ENCODE peak calls at places on chromosomes 11 and 22, in five cellular contexts. One of them, this sample, is unnamed.
A peak's percentile ranks its signal among the peaks of the same experiment; 100 is the strongest.

GRCh38 chr22:44373234-44373633 is 60.5 kb upstream of the SHISAL1 start:
- DNase-seq in IMR-90: no peak
- DNase-seq in neural progenitor cell: no peak
- DNase-seq in endodermal cell: peak; percentile 7
- DNase-seq in naive thymus-derived CD4-positive, alpha-beta T cell: no peak
- DNase-seq in this sample: no peak

GRCh38 chr11:108368134-108368533 is 99.2 kb downstream of the C11orf65 start:
- DNase-seq in IMR-90: peak; percentile 20
- DNase-seq in neural progenitor cell: no peak
- DNase-seq in endodermal cell: no peak
- DNase-seq in naive thymus-derived CD4-positive, alpha-beta T cell: no peak
- DNase-seq in this sample: no peak

GRCh38 chr11:59802639-59803176 is 7.9 kb downstream of the MRPL16 start:
- DNase-seq in IMR-90: peak; percentile 58
- DNase-seq in neural progenitor cell: peak; percentile 45
- DNase-seq in endodermal cell: no peak
- DNase-seq in naive thymus-derived CD4-positive, alpha-beta T cell: peak; percentile 67
- DNase-seq in this sample: peak; percentile 86

GRCh38 chr11:57711414-57712255 is at the start of gene MED19:
- DNase-seq in IMR-90: peak; percentile 72
- DNase-seq in neural progenitor cell: peak; percentile 96
- DNase-seq in endodermal cell: peak; percentile 98
- DNase-seq in naive thymus-derived CD4-positive, alpha-beta T cell: peak; percentile 77
- DNase-seq in this sample: peak; percentile 77

GRCh38 chr11:2529636-2530035 is 84.8 kb downstream of the KCNQ1 start:
- DNase-seq in IMR-90: no peak
- DNase-seq in neural progenitor cell: no peak
- DNase-seq in endodermal cell: peak; percentile 24
- DNase-seq in naive thymus-derived CD4-positive, alpha-beta T cell: no peak
- DNase-seq in this sample: no peak

GRCh38 chr11:72722050-72722748 is 30.0 kb downstream of the ARAP1 start:
- DNase-seq in IMR-90: peak; percentile 89
- DNase-seq in neural progenitor cell: peak; percentile 66
- DNase-seq in endodermal cell: peak; percentile 89
- DNase-seq in naive thymus-derived CD4-positive, alpha-beta T cell: peak; percentile 92
- DNase-seq in this sample: peak; percentile 95

GRCh38 chr11:88398372-88399140 is 61.0 kb upstream of the CTSC start:
- DNase-seq in IMR-90: peak; percentile 69
- DNase-seq in neural progenitor cell: no peak
- DNase-seq in endodermal cell: no peak
- DNase-seq in naive thymus-derived CD4-positive, alpha-beta T cell: no peak
- DNase-seq in this sample: peak; percentile 61

GRCh38 chr11:936199-936598 is 10.5 kb downstream of the AP2A2 start:
- DNase-seq in IMR-90: no peak
- DNase-seq in neural progenitor cell: no peak
- DNase-seq in endodermal cell: no peak
- DNase-seq in naive thymus-derived CD4-positive, alpha-beta T cell: no peak
- DNase-seq in this sample: no peak

GRCh38 chr11:30876228-30876627 is 290.1 kb upstream of the MPPED2 start:
- DNase-seq in IMR-90: no peak
- DNase-seq in neural progenitor cell: no peak
- DNase-seq in endodermal cell: no peak
- DNase-seq in naive thymus-derived CD4-positive, alpha-beta T cell: no peak
- DNase-seq in this sample: no peak

GRCh38 chr11:8307601-8308000 is 43.9 kb upstream of the LMO1 start:
- DNase-seq in IMR-90: no peak
- DNase-seq in neural progenitor cell: no peak
- DNase-seq in endodermal cell: no peak
- DNase-seq in naive thymus-derived CD4-positive, alpha-beta T cell: no peak
- DNase-seq in this sample: no peak

GRCh38 chr11:73334244-73335203 is 26.4 kb downstream of the ARHGEF17 start:
- DNase-seq in IMR-90: peak; percentile 91
- DNase-seq in neural progenitor cell: peak; percentile 39
- DNase-seq in endodermal cell: peak; percentile 77
- DNase-seq in naive thymus-derived CD4-positive, alpha-beta T cell: no peak
- DNase-seq in this sample: peak; percentile 76

GRCh38 chr11:68891356-68891948 is 12.2 kb downstream of the MRPL21 start:
- DNase-seq in IMR-90: no peak
- DNase-seq in neural progenitor cell: no peak
- DNase-seq in endodermal cell: no peak
- DNase-seq in naive thymus-derived CD4-positive, alpha-beta T cell: no peak
- DNase-seq in this sample: no peak

GRCh38 chr11:47899801-47900200 is 51.7 kb upstream of the NUP160 start:
- DNase-seq in IMR-90: no peak
- DNase-seq in neural progenitor cell: no peak
- DNase-seq in endodermal cell: no peak
- DNase-seq in naive thymus-derived CD4-positive, alpha-beta T cell: no peak
- DNase-seq in this sample: no peak

GRCh38 chr11:61273151-61274078 is 21.7 kb downstream of the VWCE start:
- DNase-seq in IMR-90: no peak
- DNase-seq in neural progenitor cell: no peak
- DNase-seq in endodermal cell: no peak
- DNase-seq in naive thymus-derived CD4-positive, alpha-beta T cell: no peak
- DNase-seq in this sample: no peak

GRCh38 chr11:11742486-11742885 is 99.3 kb upstream of the USP47 start:
- DNase-seq in IMR-90: no peak
- DNase-seq in neural progenitor cell: no peak
- DNase-seq in endodermal cell: no peak
- DNase-seq in naive thymus-derived CD4-positive, alpha-beta T cell: no peak
- DNase-seq in this sample: no peak

GRCh38 chr11:58495906-58496305 is 12.0 kb downstream of the OR5B21 start:
- DNase-seq in IMR-90: no peak
- DNase-seq in neural progenitor cell: no peak
- DNase-seq in endodermal cell: no peak
- DNase-seq in naive thymus-derived CD4-positive, alpha-beta T cell: no peak
- DNase-seq in this sample: no peak

GRCh38 chr11:66857234-66857926 is 516 bp downstream of the LRFN4 start:
- DNase-seq in IMR-90: no peak
- DNase-seq in neural progenitor cell: peak; percentile 44
- DNase-seq in endodermal cell: peak; percentile 78
- DNase-seq in naive thymus-derived CD4-positive, alpha-beta T cell: no peak
- DNase-seq in this sample: no peak

DNA sequence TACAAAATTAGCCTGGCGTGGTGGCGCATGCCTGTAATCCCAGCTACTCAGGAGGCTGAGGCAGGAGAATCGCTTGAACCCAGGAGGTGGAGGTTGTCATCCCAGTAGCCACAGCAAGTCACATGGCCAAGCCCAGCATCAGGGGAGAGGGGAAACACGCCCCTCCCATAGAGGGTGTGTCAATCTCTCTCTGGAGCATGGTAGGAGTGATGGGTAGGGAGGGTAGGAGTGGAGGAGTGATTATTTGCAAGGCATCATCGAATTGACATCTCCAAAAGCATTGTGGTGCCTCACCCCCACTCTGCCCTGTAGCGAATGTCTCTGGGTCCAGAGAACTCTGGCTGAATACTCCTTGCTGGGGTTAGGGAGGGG is 6.1 kb upstream of the SSTR3 start:
- DNase-seq in IMR-90: no peak
- DNase-seq in neural progenitor cell: no peak
- DNase-seq in endodermal cell: no peak
- DNase-seq in naive thymus-derived CD4-positive, alpha-beta T cell: no peak
- DNase-seq in this sample: no peak
- H3K4me3 ChIP-seq in IMR-90: no peak overlapping the region
- H3K4me3 ChIP-seq in neural progenitor cell: no peak overlapping the region
- H3K4me3 ChIP-seq in endodermal cell: no peak overlapping the region
- H3K4me3 ChIP-seq in naive thymus-derived CD4-positive, alpha-beta T cell: peak overlapping the region; percentile 35
- H3K4me3 ChIP-seq in this sample: no peak overlapping the region

GRCh38 chr22:38964989-38965388 is 7.6 kb downstream of the APOBEC3A start:
- DNase-seq in IMR-90: no peak
- DNase-seq in neural progenitor cell: no peak
- DNase-seq in endodermal cell: no peak
- DNase-seq in naive thymus-derived CD4-positive, alpha-beta T cell: no peak
- DNase-seq in this sample: no peak
- H3K4me1 ChIP-seq in IMR-90: no peaks in the 10 kb centered on the region
- H3K4me1 ChIP-seq in neural progenitor cell: no peaks in the 10 kb centered on the region
- H3K4me1 ChIP-seq in endodermal cell: peaks cover 6% of the 10 kb centered on the region
- H3K4me1 ChIP-seq in naive thymus-derived CD4-positive, alpha-beta T cell: no peaks in the 10 kb centered on the region
- H3K4me1 ChIP-seq in this sample: no peaks in the 10 kb centered on the region

DNA sequence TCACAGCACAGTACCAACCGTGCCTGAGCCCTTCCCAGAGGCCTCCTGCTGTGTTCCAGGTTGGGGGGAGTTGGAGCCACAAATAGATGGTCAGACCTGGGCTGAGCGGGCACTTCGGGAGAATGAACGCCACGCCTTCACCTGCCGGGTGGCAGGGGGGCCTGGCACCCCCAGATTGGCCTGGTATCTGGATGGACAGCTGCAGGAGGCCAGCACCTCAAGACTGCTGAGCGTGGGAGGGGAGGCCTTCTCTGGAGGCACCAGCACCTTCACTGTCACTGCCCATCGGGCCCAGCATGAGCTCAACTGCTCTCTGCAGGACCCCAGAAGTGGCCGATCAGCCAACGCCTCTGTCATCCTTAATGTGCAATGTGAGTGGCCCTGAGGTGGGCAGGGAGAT is 1.1 kb downstream of the TMEM25 start:
- DNase-seq in IMR-90: no peak
- DNase-seq in neural progenitor cell: no peak
- DNase-seq in endodermal cell: no peak
- DNase-seq in naive thymus-derived CD4-positive, alpha-beta T cell: no peak
- DNase-seq in this sample: no peak
- H3K4me3 ChIP-seq in IMR-90: peak overlapping the region; percentile 92
- H3K4me3 ChIP-seq in neural progenitor cell: peak overlapping the region; percentile 94
- H3K4me3 ChIP-seq in endodermal cell: peak overlapping the region; percentile 80
- H3K4me3 ChIP-seq in naive thymus-derived CD4-positive, alpha-beta T cell: peak overlapping the region; percentile 83
- H3K4me3 ChIP-seq in this sample: no peak overlapping the region

GRCh38 chr22:29946220-29946619 is 63.2 kb downstream of the MTMR3 start:
- DNase-seq in IMR-90: no peak
- DNase-seq in neural progenitor cell: no peak
- DNase-seq in endodermal cell: no peak
- DNase-seq in naive thymus-derived CD4-positive, alpha-beta T cell: no peak
- DNase-seq in this sample: no peak

GRCh38 chr22:29940526-29940925 is 57.6 kb downstream of the MTMR3 start:
- DNase-seq in IMR-90: no peak
- DNase-seq in neural progenitor cell: no peak
- DNase-seq in endodermal cell: no peak
- DNase-seq in naive thymus-derived CD4-positive, alpha-beta T cell: no peak
- DNase-seq in this sample: no peak

GRCh38 chr22:29945435-29945834 is 62.5 kb downstream of the MTMR3 start:
- DNase-seq in IMR-90: no peak
- DNase-seq in neural progenitor cell: no peak
- DNase-seq in endodermal cell: no peak
- DNase-seq in naive thymus-derived CD4-positive, alpha-beta T cell: no peak
- DNase-seq in this sample: no peak

GRCh38 chr22:29947410-29948387 is 64.7 kb downstream of the MTMR3 start:
- DNase-seq in IMR-90: peak; percentile 47
- DNase-seq in neural progenitor cell: no peak
- DNase-seq in endodermal cell: no peak
- DNase-seq in naive thymus-derived CD4-positive, alpha-beta T cell: no peak
- DNase-seq in this sample: peak; percentile 66

GRCh38 chr22:29944339-29944738 is 61.4 kb downstream of the MTMR3 start:
- DNase-seq in IMR-90: peak; percentile 4
- DNase-seq in neural progenitor cell: no peak
- DNase-seq in endodermal cell: no peak
- DNase-seq in naive thymus-derived CD4-positive, alpha-beta T cell: no peak
- DNase-seq in this sample: peak; percentile 30
- H3K4me1 ChIP-seq in IMR-90: peaks cover 8% of the 10 kb centered on the region
- H3K4me1 ChIP-seq in neural progenitor cell: no peaks in the 10 kb centered on the region
- H3K4me1 ChIP-seq in endodermal cell: no peaks in the 10 kb centered on the region
- H3K4me1 ChIP-seq in naive thymus-derived CD4-positive, alpha-beta T cell: no peaks in the 10 kb centered on the region
- H3K4me1 ChIP-seq in this sample: peaks cover 23% of the 10 kb centered on the region

GRCh38 chr11:110952150-110952549 is 239.9 kb upstream of the ARHGAP20 start:
- DNase-seq in IMR-90: no peak
- DNase-seq in neural progenitor cell: no peak
- DNase-seq in endodermal cell: no peak
- DNase-seq in naive thymus-derived CD4-positive, alpha-beta T cell: no peak
- DNase-seq in this sample: no peak
- H3K4me3 ChIP-seq in IMR-90: no peak overlapping the region
- H3K4me3 ChIP-seq in neural progenitor cell: no peak overlapping the region
- H3K4me3 ChIP-seq in endodermal cell: no peak overlapping the region
- H3K4me3 ChIP-seq in naive thymus-derived CD4-positive, alpha-beta T cell: no peak overlapping the region
- H3K4me3 ChIP-seq in this sample: peak overlapping the region; percentile 9